ENCODE peak calls at places on chromosomes 4 and X, in six cellular contexts. D, R, Z, Q, Y and F are unnamed samples.
A peak's percentile ranks its signal among the peaks of the same experiment; 100 is the strongest.

GRCh38 chr4:24642941-24643628 is 58.7 kb upstream of the DHX15 start:
- DNase-seq in D (no peak), R (no peak), Z (no peak), Q (no peak), Y (no peak), F (no peak)

GRCh38 chrX:18864390-18864920 is 119.5 kb downstream of the PHKA2 start:
- DNase-seq in D (no peak), R (no peak), Z (no peak), Q (no peak), Y (no peak), F (no peak)

GRCh38 chrX:113369056-113369455 is 528.4 kb upstream of the AMOT start:
- DNase-seq in D (no peak), R (no peak), Z (no peak), Q (no peak), Y (no peak), F (no peak)

GRCh38 chr4:144831971-144832370 is 186.0 kb downstream of the HHIP start:
- DNase-seq in D (no peak), R (no peak), Z (no peak), Q (no peak), Y (no peak), F (no peak)

GRCh38 chr4:73731968-73732610 is 8.3 kb upstream of the CXCL8 start:
- DNase-seq in D (peak; percentile 94), R (no peak), Z (no peak), Q (no peak), Y (no peak), F (no peak)

GRCh38 chr4:38406243-38406642 is 257.8 kb upstream of the KLF3 start:
- DNase-seq in D (no peak), R (no peak), Z (no peak), Q (no peak), Y (no peak), F (no peak)

GRCh38 chr4:156896536-156896935 is 75.1 kb downstream of the PDGFC start:
- DNase-seq in D (no peak), R (no peak), Z (no peak), Q (no peak), Y (no peak), F (no peak)

GRCh38 chrX:13092455-13092941 is 48.1 kb upstream of the FAM9C start:
- DNase-seq in D (peak; percentile 96), R (no peak), Z (no peak), Q (peak; percentile 48), Y (peak; percentile 69), F (no peak)

GRCh38 chr4:1992468-1993168 is 16.2 kb downstream of the NELFA start:
- DNase-seq in D (no peak), R (no peak), Z (peak; percentile 80), Q (no peak), Y (no peak), F (no peak)

GRCh38 chr4:56360071-56360470 is 27.2 kb downstream of the AASDH start:
- DNase-seq in D (no peak), R (no peak), Z (no peak), Q (no peak), Y (no peak), F (no peak)

GRCh38 chr4:85151349-85151748 is 184.9 kb upstream of the WDFY3 start:
- DNase-seq in D (no peak), R (no peak), Z (no peak), Q (no peak), Y (no peak), F (no peak)

GRCh38 chrX:3713225-3713936 is at the start of gene PRKX:
- DNase-seq in D (peak; percentile 55), R (peak; percentile 31), Z (peak; percentile 90), Q (peak; percentile 63), Y (peak; percentile 65), F (peak; percentile 93)

GRCh38 chr4:171644430-171645057 is 168.7 kb upstream of the GALNTL6 start:
- DNase-seq in D (no peak), R (no peak), Z (no peak), Q (no peak), Y (no peak), F (no peak)

GRCh38 chr4:77621254-77621653 is 15.6 kb downstream of the CXCL13 start:
- DNase-seq in D (no peak), R (no peak), Z (no peak), Q (no peak), Y (no peak), F (no peak)
- TF ChIP-seq POLR2AphosphoS5 in D (no peak), R (peak; percentile 76), Z (no peak), Q (no peak), Y (no peak), F (no peak)

GRCh38 chrX:104156630-104157529 is at the start of gene SLC25A53:
- DNase-seq in D (peak; percentile 76), R (peak; percentile 63), Z (peak; percentile 67), Q (peak; percentile 75), Y (peak; percentile 84), F (peak; percentile 89)
- TF ChIP-seq POLR2AphosphoS5 in D (peak; percentile 32), R (peak; percentile 77), Z (peak; percentile 47), Q (peak; percentile 60), Y (peak; percentile 77), F (peak; percentile 85)

DNA sequence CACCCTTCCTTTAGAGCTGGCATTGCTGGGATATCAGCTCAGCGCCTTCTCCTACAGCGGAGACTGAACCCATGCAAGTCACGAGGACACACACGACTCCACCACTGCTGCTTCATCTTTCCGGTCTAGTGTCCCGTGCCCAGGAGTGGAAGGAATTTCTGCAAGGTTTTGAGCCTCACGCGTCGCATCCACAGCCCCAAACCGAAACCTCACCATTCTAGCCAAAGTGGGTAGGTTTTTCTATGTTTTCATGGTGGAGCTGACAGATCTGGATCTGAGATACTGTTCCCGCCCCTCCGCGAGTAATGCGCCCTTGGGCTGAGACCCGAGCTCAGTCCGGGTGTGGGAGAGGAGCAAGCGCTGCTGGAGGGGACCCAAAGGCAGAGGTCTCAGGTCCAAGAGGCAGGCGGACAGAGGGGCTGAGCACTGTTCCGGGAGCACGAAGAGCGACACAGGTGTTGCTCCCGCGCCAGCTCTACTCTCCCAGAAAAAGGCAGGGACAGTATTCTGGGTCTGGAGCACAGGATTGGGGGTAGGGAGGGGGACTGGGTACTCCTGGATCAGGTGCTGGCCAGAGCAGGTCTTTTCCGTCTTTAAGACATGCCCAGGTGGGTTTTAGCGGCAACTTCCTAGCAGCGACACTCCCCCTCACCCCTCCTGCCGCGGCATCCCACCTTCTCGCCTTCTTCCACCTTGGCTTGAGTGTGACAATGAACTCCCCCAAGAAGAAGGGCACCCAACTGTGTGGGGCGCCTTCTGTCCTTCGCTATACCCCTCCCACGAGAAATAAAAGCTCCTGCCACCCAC is 1.9 kb downstream of the EPHA5 start:
- DNase-seq in D (no peak), R (peak; percentile 46), Z (peak; percentile 8), Q (peak; percentile 25), Y (peak; percentile 63), F (no peak)
- TF ChIP-seq POLR2AphosphoS5 in D (no peak), R (peak; percentile 47), Z (no peak), Q (no peak), Y (no peak), F (no peak)

GRCh38 chrX:23904096-23904495 is 3.6 kb downstream of the APOO start:
- DNase-seq in D (no peak), R (no peak), Z (no peak), Q (no peak), Y (no peak), F (no peak)

GRCh38 chrX:23907106-23907495 is 637 bp downstream of the APOO start:
- DNase-seq in D (peak; percentile 17), R (no peak), Z (no peak), Q (no peak), Y (no peak), F (no peak)

GRCh38 chrX:23908219-23909003 is 605 bp downstream of the CXorf58 start:
- DNase-seq in D (no peak), R (no peak), Z (no peak), Q (no peak), Y (no peak), F (no peak)

GRCh38 chrX:23911436-23911835 is 3.6 kb downstream of the CXorf58 start:
- DNase-seq in D (peak; percentile 14), R (no peak), Z (no peak), Q (no peak), Y (no peak), F (no peak)

DNA sequence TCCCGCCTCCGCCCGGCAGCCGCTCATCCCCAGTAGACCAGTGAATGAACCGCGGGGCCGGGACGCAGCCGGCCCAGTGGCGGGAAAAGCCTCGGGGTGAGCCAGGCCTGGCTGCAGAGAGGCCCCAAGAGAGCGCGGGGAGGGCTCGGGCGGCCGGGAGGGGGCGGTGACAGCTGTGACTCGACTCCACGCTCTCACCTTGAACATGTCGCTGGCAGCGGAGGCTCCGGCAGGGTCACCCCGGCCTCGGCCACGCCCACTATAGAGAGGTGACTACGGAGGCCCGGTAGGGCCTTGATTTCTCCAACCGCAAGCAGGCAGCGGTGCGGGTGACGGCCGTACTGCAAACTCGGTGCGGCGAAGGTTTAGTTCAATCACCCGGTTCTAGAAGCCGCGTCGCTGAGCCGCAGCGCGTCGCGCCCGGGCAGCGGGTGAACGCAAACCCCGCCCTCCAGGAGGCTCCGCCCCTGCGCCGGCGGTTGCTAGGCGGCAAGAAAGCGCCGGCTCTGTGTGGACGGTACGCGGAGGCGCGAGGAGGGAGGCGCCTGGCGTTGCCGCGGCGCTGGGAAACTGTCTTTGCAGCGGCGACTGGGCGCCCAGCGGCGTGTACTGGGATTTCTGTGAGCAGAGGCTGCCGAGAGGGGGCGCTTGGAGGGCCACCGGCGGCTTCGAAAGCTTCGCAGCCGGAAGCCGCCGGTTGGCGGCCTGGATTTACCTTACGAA is at the start of the genes APOO and CXorf58:
- DNase-seq in D (peak; percentile 93), R (peak; percentile 87), Z (peak; percentile 88), Q (peak; percentile 92), Y (peak; percentile 95), F (peak; percentile 98)
- TF ChIP-seq POLR2AphosphoS5 in D (no peak), R (peak; percentile 79), Z (peak; percentile 13), Q (peak; percentile 43), Y (peak; percentile 58), F (no peak)

GRCh38 chr4:112358952-112359749 is 62.0 kb downstream of the ALPK1 start:
- DNase-seq in D (no peak), R (no peak), Z (no peak), Q (no peak), Y (no peak), F (no peak)

GRCh38 chr4:112355662-112356061 is 58.5 kb downstream of the ALPK1 start:
- DNase-seq in D (no peak), R (no peak), Z (no peak), Q (no peak), Y (no peak), F (peak; percentile 60)

GRCh38 chr4:112357897-112358296 is 60.7 kb downstream of the ALPK1 start:
- DNase-seq in D (no peak), R (no peak), Z (no peak), Q (no peak), Y (no peak), F (no peak)

GRCh38 chr4:112357453-112357852 is 60.3 kb downstream of the ALPK1 start:
- DNase-seq in D (no peak), R (no peak), Z (no peak), Q (no peak), Y (no peak), F (no peak)

DNA sequence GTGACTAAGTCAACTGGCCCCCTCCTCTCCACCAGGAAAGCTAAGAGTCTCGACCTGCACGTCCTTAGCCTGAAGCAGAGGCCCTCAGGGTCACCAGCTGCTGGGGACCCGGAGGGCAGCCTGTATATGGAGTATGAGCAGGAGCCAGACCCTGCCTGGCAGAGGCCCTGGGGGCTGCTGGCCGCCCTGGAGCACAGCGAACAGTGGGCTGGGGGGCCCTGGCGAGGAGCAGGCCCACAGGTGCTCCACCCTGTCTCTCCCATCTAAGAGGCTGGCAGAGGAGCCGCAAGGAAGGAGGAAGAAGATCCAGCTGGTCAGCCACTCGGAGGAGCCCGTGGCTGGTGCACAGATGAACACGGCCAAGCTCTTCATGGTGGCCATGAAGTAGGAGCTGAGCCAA is 61.2 kb downstream of the ALPK1 start:
- DNase-seq in D (no peak), R (no peak), Z (no peak), Q (no peak), Y (no peak), F (peak; percentile 45)
- TF ChIP-seq POLR2AphosphoS5 in D (no peak), R (no peak), Z (no peak), Q (no peak), Y (no peak), F (no peak)